ENCODE peak calls at places on chromosomes 1 and 21, in five cellular contexts. One of them, this sample, is unnamed.

GRCh38 chr21:38712076-38712475 is 93.7 kb upstream of the ETS2 start:
- DNase-seq in A549: peak
- DNase-seq in suprapubic skin: no peak
- DNase-seq in esophagus muscularis mucosa: no peak
- DNase-seq in tibial nerve: no peak
- DNase-seq in this sample: no peak

GRCh38 chr1:164617607-164618564 is 58.9 kb downstream of the PBX1 start:
- DNase-seq in A549: peak
- DNase-seq in suprapubic skin: no peak
- DNase-seq in esophagus muscularis mucosa: no peak
- DNase-seq in tibial nerve: peak
- DNase-seq in this sample: no peak

GRCh38 chr1:184160236-184160635 is 108.7 kb downstream of the TSEN15 start:
- DNase-seq in A549: peak
- DNase-seq in suprapubic skin: no peak
- DNase-seq in esophagus muscularis mucosa: peak
- DNase-seq in tibial nerve: no peak
- DNase-seq in this sample: no peak

GRCh38 chr1:109269212-109269980 is 13.5 kb downstream of the PSRC1 start:
- DNase-seq in A549: no peak
- DNase-seq in suprapubic skin: no peak
- DNase-seq in esophagus muscularis mucosa: no peak
- DNase-seq in tibial nerve: no peak
- DNase-seq in this sample: no peak

GRCh38 chr1:66925944-66926343 is 1.2 kb downstream of the MIER1 start:
- DNase-seq in A549: no peak
- DNase-seq in suprapubic skin: no peak
- DNase-seq in esophagus muscularis mucosa: no peak
- DNase-seq in tibial nerve: no peak
- DNase-seq in this sample: no peak

GRCh38 chr1:208254376-208254775 is 10.2 kb upstream of the PLXNA2 start:
- DNase-seq in A549: no peak
- DNase-seq in suprapubic skin: no peak
- DNase-seq in esophagus muscularis mucosa: no peak
- DNase-seq in tibial nerve: no peak
- DNase-seq in this sample: no peak

GRCh38 chr1:179036844-179037465 is 11.3 kb downstream of the FAM20B start:
- DNase-seq in A549: no peak
- DNase-seq in suprapubic skin: no peak
- DNase-seq in esophagus muscularis mucosa: no peak
- DNase-seq in tibial nerve: no peak
- DNase-seq in this sample: no peak

GRCh38 chr1:44505210-44505993 is 100.3 kb downstream of the RNF220 start:
- DNase-seq in A549: no peak
- DNase-seq in suprapubic skin: no peak
- DNase-seq in esophagus muscularis mucosa: no peak
- DNase-seq in tibial nerve: no peak
- DNase-seq in this sample: no peak

GRCh38 chr1:9538669-9539164 is 548 bp upstream of the SLC25A33 start:
- DNase-seq in A549: no peak
- DNase-seq in suprapubic skin: no peak
- DNase-seq in esophagus muscularis mucosa: no peak
- DNase-seq in tibial nerve: no peak
- DNase-seq in this sample: peak

GRCh38 chr21:8991088-8991907 is 1530.1 kb upstream of the TPTE start:
- DNase-seq in A549: peak
- DNase-seq in suprapubic skin: no peak
- DNase-seq in esophagus muscularis mucosa: peak
- DNase-seq in tibial nerve: no peak
- DNase-seq in this sample: no peak

GRCh38 chr1:93661829-93662474 is 19.7 kb downstream of the BCAR3 start:
- DNase-seq in A549: peak
- DNase-seq in suprapubic skin: no peak
- DNase-seq in esophagus muscularis mucosa: no peak
- DNase-seq in tibial nerve: no peak
- DNase-seq in this sample: no peak

GRCh38 chr1:41278076-41278475 is 36.0 kb upstream of the SCMH1 start:
- DNase-seq in A549: no peak
- DNase-seq in suprapubic skin: no peak
- DNase-seq in esophagus muscularis mucosa: no peak
- DNase-seq in tibial nerve: no peak
- DNase-seq in this sample: no peak

GRCh38 chr1:109619405-109619654 is at the start of gene GNAT2:
- DNase-seq in A549: no peak
- DNase-seq in suprapubic skin: no peak
- DNase-seq in esophagus muscularis mucosa: no peak
- DNase-seq in tibial nerve: no peak
- DNase-seq in this sample: no peak

GRCh38 chr1:19804786-19805390 is 5.2 kb upstream of the TMCO4 start:
- DNase-seq in A549: peak
- DNase-seq in suprapubic skin: no peak
- DNase-seq in esophagus muscularis mucosa: no peak
- DNase-seq in tibial nerve: no peak
- DNase-seq in this sample: no peak

GRCh38 chr1:238652346-238652968 is 733.9 kb upstream of the CHRM3 start:
- DNase-seq in A549: no peak
- DNase-seq in suprapubic skin: no peak
- DNase-seq in esophagus muscularis mucosa: no peak
- DNase-seq in tibial nerve: no peak
- DNase-seq in this sample: no peak

GRCh38 chr1:110783292-110783918 is 89.5 kb upstream of the CD53 start:
- DNase-seq in A549: peak
- DNase-seq in suprapubic skin: no peak
- DNase-seq in esophagus muscularis mucosa: no peak
- DNase-seq in tibial nerve: peak
- DNase-seq in this sample: no peak

GRCh38 chr1:41707793-41708192 is 210.9 kb downstream of the HIVEP3 start:
- DNase-seq in A549: no peak
- DNase-seq in suprapubic skin: no peak
- DNase-seq in esophagus muscularis mucosa: no peak
- DNase-seq in tibial nerve: no peak
- DNase-seq in this sample: no peak

GRCh38 chr1:219201656-219202055 is 28.0 kb downstream of the LYPLAL1 start:
- DNase-seq in A549: no peak
- DNase-seq in suprapubic skin: no peak
- DNase-seq in esophagus muscularis mucosa: no peak
- DNase-seq in tibial nerve: no peak
- DNase-seq in this sample: no peak

GRCh38 chr1:94105957-94106529 is 14.9 kb downstream of the ABCA4 start:
- DNase-seq in A549: no peak
- DNase-seq in suprapubic skin: peak
- DNase-seq in esophagus muscularis mucosa: no peak
- DNase-seq in tibial nerve: no peak
- DNase-seq in this sample: no peak

GRCh38 chr1:224219011-224219611 is 36.1 kb downstream of the DEGS1 start:
- DNase-seq in A549: no peak
- DNase-seq in suprapubic skin: no peak
- DNase-seq in esophagus muscularis mucosa: no peak
- DNase-seq in tibial nerve: no peak
- DNase-seq in this sample: no peak

DNA sequence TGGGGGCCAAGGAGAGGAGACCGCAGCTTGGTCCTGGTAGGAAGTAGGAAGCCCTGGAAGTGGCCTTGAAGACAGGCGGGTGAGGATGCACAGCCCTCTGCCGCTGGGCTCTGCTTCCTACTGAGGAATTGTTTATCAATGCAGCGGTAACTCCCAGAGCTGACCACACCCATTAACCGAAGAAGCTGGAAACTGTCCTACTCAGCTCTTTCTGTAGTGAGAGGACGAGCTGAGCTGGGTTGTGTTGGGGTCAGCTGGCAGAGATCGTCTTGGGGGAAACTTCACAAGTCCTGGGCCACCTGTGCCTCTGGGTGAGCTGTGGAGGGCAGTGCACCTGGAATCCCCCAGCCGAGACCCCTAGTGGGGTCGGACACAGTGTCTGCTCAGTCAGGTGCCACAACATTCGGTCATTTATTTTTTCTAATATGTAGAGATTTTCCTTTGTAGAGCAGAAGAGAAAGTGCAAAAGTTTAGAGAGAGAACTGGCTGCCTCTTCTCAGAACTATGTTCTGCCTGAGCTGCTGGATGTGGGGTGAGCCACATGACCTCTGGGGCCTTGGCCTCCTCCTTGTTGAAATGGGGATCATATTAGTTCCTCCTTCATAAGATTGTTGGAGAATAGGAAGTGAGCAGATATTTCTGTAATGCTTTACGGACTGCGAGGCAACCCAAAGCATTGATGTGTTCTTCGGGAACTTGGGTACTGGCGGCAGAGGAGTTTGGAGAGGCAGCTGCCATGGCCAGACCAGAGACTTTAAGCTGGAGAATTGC is 3.6 kb downstream of the NECAP2 start:
- DNase-seq in A549: no peak
- DNase-seq in suprapubic skin: no peak
- DNase-seq in esophagus muscularis mucosa: no peak
- DNase-seq in tibial nerve: peak
- DNase-seq in this sample: peak
- TF ChIP-seq EP300 in A549: no peak
- TF ChIP-seq EP300 in suprapubic skin: no peak
- TF ChIP-seq EP300 in esophagus muscularis mucosa: no peak
- TF ChIP-seq EP300 in tibial nerve: no peak
- TF ChIP-seq EP300 in this sample: no peak

GRCh38 chr1:5888606-5889211 is 103.5 kb downstream of the NPHP4 start:
- DNase-seq in A549: peak
- DNase-seq in suprapubic skin: no peak
- DNase-seq in esophagus muscularis mucosa: no peak
- DNase-seq in tibial nerve: no peak
- DNase-seq in this sample: no peak
- H3K4me3 ChIP-seq in A549: no peak
- H3K4me3 ChIP-seq in suprapubic skin: no peak
- H3K4me3 ChIP-seq in esophagus muscularis mucosa: no peak
- H3K4me3 ChIP-seq in tibial nerve: no peak
- H3K4me3 ChIP-seq in this sample: no peak

DNA sequence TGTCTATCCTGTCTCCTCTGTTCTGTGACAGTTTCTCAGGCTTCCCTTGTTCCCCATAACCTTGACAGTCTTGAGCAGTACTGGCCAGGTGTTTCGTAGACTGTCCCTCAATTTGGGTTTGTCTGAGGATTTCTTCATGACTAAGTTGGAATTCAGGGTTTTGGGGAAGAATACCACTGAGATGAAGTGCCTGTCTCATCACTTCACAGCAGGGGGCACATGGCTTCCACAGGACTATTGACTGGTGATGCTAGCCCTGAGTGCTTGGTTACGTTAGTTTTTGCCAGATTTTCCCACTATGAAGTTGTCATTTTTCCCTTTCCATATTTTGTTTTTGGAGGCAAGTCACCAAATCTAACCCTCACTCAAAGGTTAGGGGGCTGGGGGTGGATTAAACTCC is 45.7 kb downstream of the CDCP2 start:
- DNase-seq in A549: no peak
- DNase-seq in suprapubic skin: no peak
- DNase-seq in esophagus muscularis mucosa: no peak
- DNase-seq in tibial nerve: no peak
- DNase-seq in this sample: no peak
- TF ChIP-seq CTCF in A549: no peak
- TF ChIP-seq CTCF in suprapubic skin: no peak
- TF ChIP-seq CTCF in esophagus muscularis mucosa: no peak
- TF ChIP-seq CTCF in tibial nerve: peak
- TF ChIP-seq CTCF in this sample: peak

GRCh38 chr1:1215881-1216605 is 2.1 kb upstream of the TNFRSF4 start:
- DNase-seq in A549: no peak
- DNase-seq in suprapubic skin: no peak
- DNase-seq in esophagus muscularis mucosa: no peak
- DNase-seq in tibial nerve: no peak
- DNase-seq in this sample: no peak

GRCh38 chr1:1216770-1217620 is 3.0 kb upstream of the TNFRSF4 start:
- DNase-seq in A549: no peak
- DNase-seq in suprapubic skin: no peak
- DNase-seq in esophagus muscularis mucosa: no peak
- DNase-seq in tibial nerve: no peak
- DNase-seq in this sample: no peak

GRCh38 chr1:1219341-1219740 is 5.4 kb upstream of the TNFRSF4 start:
- DNase-seq in A549: no peak
- DNase-seq in suprapubic skin: no peak
- DNase-seq in esophagus muscularis mucosa: no peak
- DNase-seq in tibial nerve: no peak
- DNase-seq in this sample: no peak

GRCh38 chr1:1218524-1219200 is 4.7 kb upstream of the TNFRSF4 start:
- DNase-seq in A549: no peak
- DNase-seq in suprapubic skin: no peak
- DNase-seq in esophagus muscularis mucosa: no peak
- DNase-seq in tibial nerve: no peak
- DNase-seq in this sample: no peak

DNA sequence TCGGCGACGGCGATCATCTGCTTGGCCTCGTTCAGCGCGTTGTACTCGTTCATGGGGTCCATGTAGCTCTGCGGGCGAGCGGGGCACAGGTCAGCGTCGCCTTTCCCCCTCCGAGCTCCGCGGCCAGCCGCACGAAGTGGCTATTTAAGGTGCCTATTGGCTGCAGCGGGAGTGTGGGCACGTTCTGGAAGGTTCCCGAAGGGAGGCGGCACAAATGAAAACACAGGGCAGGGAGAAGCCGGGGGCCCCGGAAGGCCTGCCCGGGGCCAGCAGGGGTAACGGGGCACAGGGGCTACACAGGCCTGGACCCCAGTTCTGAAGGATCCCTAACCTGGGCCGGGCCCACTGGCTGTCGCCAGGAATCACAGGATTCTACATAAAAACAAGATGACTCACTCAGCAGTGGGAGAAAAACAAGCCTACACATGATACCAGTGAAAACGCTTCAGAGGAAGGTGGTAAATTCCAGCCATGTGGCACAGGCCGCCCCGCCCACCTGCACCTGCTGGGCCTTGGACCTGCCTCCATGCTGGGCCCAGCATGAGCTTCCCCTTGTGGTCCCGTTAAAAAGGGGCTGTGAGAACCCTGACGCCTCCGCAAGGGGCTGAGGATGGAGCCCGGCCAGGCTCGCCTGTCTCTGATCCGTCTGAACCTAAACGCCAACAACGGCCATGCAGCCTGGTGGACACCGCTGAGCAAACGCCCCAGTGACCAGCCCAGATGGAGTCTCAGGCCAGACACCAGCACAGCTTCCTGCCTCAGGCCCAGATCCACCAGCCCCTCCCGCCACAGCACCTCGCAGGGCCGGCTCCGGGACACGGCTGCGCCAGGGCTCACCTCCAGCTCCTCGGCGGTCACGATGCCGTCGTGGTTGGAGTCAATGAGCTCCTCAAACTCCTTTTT is 3.9 kb upstream of the TNFRSF4 start:
- DNase-seq in A549: no peak
- DNase-seq in suprapubic skin: no peak
- DNase-seq in esophagus muscularis mucosa: no peak
- DNase-seq in tibial nerve: no peak
- DNase-seq in this sample: no peak
- TF ChIP-seq EP300 in A549: no peak
- TF ChIP-seq EP300 in suprapubic skin: no peak
- TF ChIP-seq EP300 in esophagus muscularis mucosa: no peak
- TF ChIP-seq EP300 in tibial nerve: no peak
- TF ChIP-seq EP300 in this sample: no peak

GRCh38 chr1:244436336-244437102 is 15.2 kb downstream of the ADSS2 start:
- DNase-seq in A549: no peak
- DNase-seq in suprapubic skin: no peak
- DNase-seq in esophagus muscularis mucosa: no peak
- DNase-seq in tibial nerve: no peak
- DNase-seq in this sample: no peak
- H3K4me3 ChIP-seq in A549: peak
- H3K4me3 ChIP-seq in suprapubic skin: no peak
- H3K4me3 ChIP-seq in esophagus muscularis mucosa: no peak
- H3K4me3 ChIP-seq in tibial nerve: no peak
- H3K4me3 ChIP-seq in this sample: no peak